ENCODE peak calls at places on chromosomes 13 and 19, in ten cellular contexts. F is occipital lobe; S is activated naive CD8-positive, alpha-beta T cell treated with anti-CD3 and anti-CD28 coated beads, Interleukin-2, amount 10 ng/mL, durations not matched to agents 7 days and 5 days; O is NCI-H1105 treated with DMSO at 0.1 percent for 48 hours; J is IMR-90; R is body of pancreas; T is activated naive CD4-positive, alpha-beta T cell; C is stimulated activated CD4-positive, alpha-beta T cell treated with anti-CD3 and anti-CD28 coated beads, Interleukin-4, amount 100 ng/mL, for 4 hours; M is BJ; X is CD4-positive, CD25-positive, alpha-beta regulatory T cell. G is an unnamed sample.

GRCh38 chr13:100280681-100281080 is 191.8 kb downstream of the PCCA start:
- DNase-seq in X (no peak), O (no peak), C (no peak), S (no peak), F (no peak), M (no peak), J (peak; percentile 14), R (no peak), T (no peak), G (no peak)

GRCh38 chr13:35518337-35518736 is 41.8 kb upstream of the MAB21L1 start:
- DNase-seq in S (no peak), R (no peak), O (no peak), F (no peak), C (no peak), X (no peak), J (no peak), T (no peak), M (peak; percentile 6), G (no peak)

GRCh38 chr19:54561840-54562239 is 11.8 kb upstream of the LILRA2 start:
- DNase-seq in M (no peak), X (no peak), T (no peak), C (no peak), J (no peak), F (no peak), O (peak; percentile 33), S (no peak), R (no peak), G (peak; percentile 44)

GRCh38 chr13:32314271-32314967 is 744 bp downstream of the ZAR1L start:
- DNase-seq in C (no peak), S (no peak), M (no peak), R (no peak), O (no peak), X (no peak), F (no peak), J (no peak), T (no peak), G (no peak)

GRCh38 chr19:34220472-34221063 is 33.8 kb upstream of the GARRE1 start:
- DNase-seq in X (peak; percentile 73), O (peak; percentile 53), M (no peak), S (no peak), R (peak; percentile 73), T (peak; percentile 24), J (peak; percentile 53), F (peak; percentile 17), C (peak; percentile 49), G (peak; percentile 52)

GRCh38 chr13:86692291-86692690 is 893.1 kb upstream of the SLITRK6 start:
- DNase-seq in F (no peak), J (no peak), R (no peak), C (no peak), X (no peak), O (no peak), M (no peak), T (no peak), S (no peak), G (no peak)

GRCh38 chr13:69296130-69296529 is 811.5 kb upstream of the ATXN8OS start:
- DNase-seq in O (peak; percentile 57), S (no peak), T (no peak), J (no peak), R (no peak), X (no peak), M (no peak), F (no peak), C (no peak), G (no peak)

GRCh38 chr19:39890755-39891551 is 43.5 kb downstream of the FCGBP start:
- DNase-seq in O (no peak), R (no peak), X (no peak), C (no peak), F (no peak), M (no peak), S (peak; percentile 19), J (no peak), T (no peak), G (no peak)

GRCh38 chr19:12092065-12092867 is 27.7 kb downstream of the ZNF844 start:
- DNase-seq in F (peak; percentile 28), M (peak; percentile 47), J (peak; percentile 86), T (peak; percentile 18), O (no peak), C (peak; percentile 63), R (peak; percentile 82), X (peak; percentile 73), S (peak; percentile 81), G (peak; percentile 52)

G was measured in RPMI8226.